ENCODE peak calls at places on chromosomes 2 and 18, in seven cellular contexts. T, V, K, Q, S, C and B are unnamed samples.

GRCh38 chr2:62409442-62409841 is 96.6 kb downstream of the TMEM17 start:
- DNase-seq in T (no peak), V (peak; percentile 46), K (no peak), Q (no peak), S (no peak), C (no peak), B (peak; percentile 86)

GRCh38 chr2:95526360-95527341 is 42.1 kb upstream of the TRIM43B start:
- DNase-seq in T (no peak), V (peak; percentile 67), K (peak; percentile 29), Q (peak; percentile 78), S (peak; percentile 80), C (no peak), B (peak; percentile 90)

GRCh38 chr2:23495661-23496114 is 110.7 kb downstream of the KLHL29 start:
- DNase-seq in T (no peak), V (no peak), K (no peak), Q (no peak), S (no peak), C (no peak), B (no peak)

GRCh38 chr2:241148891-241149674 is at the start of gene PASK:
- DNase-seq in T (peak; percentile 98), V (peak; percentile 81), K (peak; percentile 95), Q (peak; percentile 99), S (peak; percentile 94), C (peak; percentile 96), B (peak; percentile 98)

GRCh38 chr18:68940039-68940438 is 142.2 kb downstream of the CCDC102B start:
- DNase-seq in T (no peak), V (no peak), K (no peak), Q (no peak), S (no peak), C (no peak), B (peak; percentile 10)

GRCh38 chr2:61816480-61817355 is 37.1 kb downstream of the FAM161A start:
- DNase-seq in T (no peak), V (no peak), K (no peak), Q (no peak), S (no peak), C (no peak), B (peak; percentile 23)

GRCh38 chr2:86302320-86302719 is 35.1 kb downstream of the REEP1 start:
- DNase-seq in T (no peak), V (no peak), K (no peak), Q (no peak), S (no peak), C (no peak), B (no peak)

GRCh38 chr2:35428548-35428947 is 927.0 kb upstream of the CRIM1 start:
- DNase-seq in T (peak; percentile 60), V (peak; percentile 48), K (no peak), Q (peak; percentile 85), S (peak; percentile 19), C (peak; percentile 32), B (peak; percentile 20)

GRCh38 chr2:239110595-239111048 is 262.7 kb downstream of the TWIST2 start:
- DNase-seq in T (no peak), V (no peak), K (no peak), Q (no peak), S (no peak), C (no peak), B (no peak)

GRCh38 chr2:162768646-162769045 is 69.9 kb downstream of the KCNH7 start:
- DNase-seq in T (peak; percentile 73), V (no peak), K (no peak), Q (peak; percentile 55), S (no peak), C (no peak), B (no peak)

GRCh38 chr2:66547887-66548286 is 113.0 kb downstream of the MEIS1 start:
- DNase-seq in T (no peak), V (no peak), K (no peak), Q (no peak), S (no peak), C (no peak), B (no peak)

GRCh38 chr2:227106845-227107759 is 56.9 kb downstream of the COL4A4 start:
- DNase-seq in T (peak; percentile 81), V (peak; percentile 81), K (peak; percentile 55), Q (peak; percentile 90), S (peak; percentile 45), C (peak; percentile 60), B (peak; percentile 78)

GRCh38 chr2:118672571-118673158 is 174.8 kb downstream of the EN1 start:
- DNase-seq in T (no peak), V (no peak), K (no peak), Q (no peak), S (no peak), C (no peak), B (peak; percentile 13)

GRCh38 chr2:120060088-120060623 is 47.3 kb downstream of the EPB41L5 start:
- DNase-seq in T (no peak), V (no peak), K (no peak), Q (no peak), S (no peak), C (no peak), B (no peak)
- H3K79me2 ChIP-seq in T (peaks cover 29% of the 10 kb centered on the region), V (no peaks in the 10 kb centered on the region), K (no peaks in the 10 kb centered on the region), Q (peaks cover 34% of the 10 kb centered on the region), S (peaks cover 11% of the 10 kb centered on the region), C (no peaks in the 10 kb centered on the region), B (no peaks in the 10 kb centered on the region)

GRCh38 chr2:202136526-202136925 is 63.5 kb downstream of the KIAA2012 start:
- DNase-seq in T (no peak), V (no peak), K (no peak), Q (peak; percentile 23), S (no peak), C (no peak), B (no peak)

GRCh38 chr2:202140522-202141292 is 67.7 kb downstream of the KIAA2012 start:
- DNase-seq in T (no peak), V (no peak), K (no peak), Q (no peak), S (peak; percentile 69), C (no peak), B (peak; percentile 80)

GRCh38 chr2:202133556-202134245 is 60.6 kb downstream of the KIAA2012 start:
- DNase-seq in T (no peak), V (no peak), K (no peak), Q (no peak), S (no peak), C (no peak), B (no peak)

DNA sequence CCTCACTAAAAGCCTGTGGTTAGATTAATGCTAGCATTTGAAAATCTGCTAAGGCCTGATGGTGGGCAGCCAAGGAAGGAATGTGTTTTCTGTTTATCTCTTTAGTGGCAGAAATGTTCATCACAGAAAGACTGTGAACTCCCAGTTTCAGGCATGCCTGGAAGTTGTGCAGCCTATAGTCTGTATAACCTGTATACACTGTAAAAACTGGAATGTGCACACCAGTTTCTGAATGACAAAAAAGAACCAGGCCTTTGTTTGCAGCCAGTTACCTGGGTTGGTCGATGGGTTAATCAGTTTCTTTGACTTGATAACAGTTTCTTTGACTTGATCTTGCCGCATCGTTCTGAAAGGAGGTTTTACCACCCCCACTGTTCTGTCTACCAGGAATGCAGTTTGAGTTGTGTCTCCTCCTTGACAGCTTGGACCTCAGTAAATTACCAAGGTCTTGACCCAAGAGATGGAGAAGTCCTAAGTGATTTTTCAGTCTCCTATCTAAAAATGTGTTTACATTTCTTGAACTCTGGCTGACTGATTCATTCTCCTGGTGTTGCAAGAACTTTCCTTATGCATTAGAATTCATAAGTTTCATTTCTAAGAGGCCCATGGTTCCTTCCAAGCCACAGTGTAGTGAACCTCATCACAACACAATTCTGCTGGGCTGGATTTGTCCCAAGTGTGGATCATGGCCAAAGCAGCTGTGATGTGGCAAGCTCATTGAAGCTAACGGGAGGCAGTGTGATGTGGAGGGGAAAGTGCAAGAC is 62.2 kb downstream of the KIAA2012 start:
- DNase-seq in T (no peak), V (peak; percentile 37), K (no peak), Q (no peak), S (no peak), C (no peak), B (peak; percentile 97)
- TF ChIP-seq EZH2phosphoT487 in T (no peak), V (no peak), K (no peak), Q (no peak), S (no peak), C (no peak), B (no peak)

DNA sequence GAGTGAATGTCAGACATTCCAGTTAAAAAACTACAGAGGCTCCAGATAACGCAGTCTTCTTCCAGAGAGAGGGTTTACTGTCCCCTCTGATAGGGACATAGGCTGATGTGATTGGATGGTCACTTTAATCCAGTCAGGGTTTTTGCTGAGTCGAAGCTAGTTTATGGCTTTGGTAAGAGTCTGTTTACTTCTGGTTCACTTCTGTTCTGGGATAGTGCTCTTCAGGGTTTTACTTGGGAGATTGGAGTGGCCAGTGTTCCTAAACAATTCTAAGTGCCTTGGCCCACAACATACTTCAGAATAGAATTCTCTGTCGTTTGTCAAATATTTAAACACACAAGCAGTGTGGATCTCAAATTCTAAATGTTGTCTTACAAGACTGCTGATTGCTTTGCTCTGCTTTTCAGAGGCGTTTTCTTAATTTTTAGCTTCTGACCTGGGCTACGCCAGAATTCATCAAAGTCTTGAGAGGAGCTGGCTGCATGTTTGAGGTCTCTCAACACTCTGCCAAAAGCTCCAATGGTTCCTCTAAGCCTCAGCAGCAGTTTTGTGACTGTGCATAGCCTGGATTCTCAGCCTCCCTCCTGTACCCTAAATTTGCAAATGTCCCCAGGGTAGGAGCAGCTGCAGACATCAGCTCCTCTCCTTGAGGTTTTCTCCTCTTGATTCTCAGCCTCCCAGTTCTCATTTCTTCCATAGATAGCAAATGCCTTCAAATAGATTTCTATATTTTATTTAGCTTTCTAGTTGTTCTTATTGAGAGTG is 105.8 kb downstream of the BABAM2 start:
- DNase-seq in T (no peak), V (no peak), K (no peak), Q (no peak), S (no peak), C (no peak), B (no peak)
- H3K79me2 ChIP-seq in T (no peaks in the 10 kb centered on the region), V (no peaks in the 10 kb centered on the region), K (peaks cover 4% of the 10 kb centered on the region), Q (no peaks in the 10 kb centered on the region), S (no peaks in the 10 kb centered on the region), C (no peaks in the 10 kb centered on the region), B (no peaks in the 10 kb centered on the region)

GRCh38 chr2:121295911-121296650 is 11.1 kb upstream of the TFCP2L1 start:
- DNase-seq in T (no peak), V (no peak), K (no peak), Q (no peak), S (no peak), C (no peak), B (no peak)

GRCh38 chr2:121294881-121295840 is 10.2 kb upstream of the TFCP2L1 start:
- DNase-seq in T (no peak), V (no peak), K (no peak), Q (no peak), S (no peak), C (no peak), B (no peak)

GRCh38 chr2:121293450-121294325 is 8.7 kb upstream of the TFCP2L1 start:
- DNase-seq in T (no peak), V (no peak), K (no peak), Q (no peak), S (no peak), C (no peak), B (no peak)

GRCh38 chr2:121298476-121298875 is 13.5 kb upstream of the TFCP2L1 start:
- DNase-seq in T (no peak), V (no peak), K (no peak), Q (no peak), S (no peak), C (no peak), B (no peak)

DNA sequence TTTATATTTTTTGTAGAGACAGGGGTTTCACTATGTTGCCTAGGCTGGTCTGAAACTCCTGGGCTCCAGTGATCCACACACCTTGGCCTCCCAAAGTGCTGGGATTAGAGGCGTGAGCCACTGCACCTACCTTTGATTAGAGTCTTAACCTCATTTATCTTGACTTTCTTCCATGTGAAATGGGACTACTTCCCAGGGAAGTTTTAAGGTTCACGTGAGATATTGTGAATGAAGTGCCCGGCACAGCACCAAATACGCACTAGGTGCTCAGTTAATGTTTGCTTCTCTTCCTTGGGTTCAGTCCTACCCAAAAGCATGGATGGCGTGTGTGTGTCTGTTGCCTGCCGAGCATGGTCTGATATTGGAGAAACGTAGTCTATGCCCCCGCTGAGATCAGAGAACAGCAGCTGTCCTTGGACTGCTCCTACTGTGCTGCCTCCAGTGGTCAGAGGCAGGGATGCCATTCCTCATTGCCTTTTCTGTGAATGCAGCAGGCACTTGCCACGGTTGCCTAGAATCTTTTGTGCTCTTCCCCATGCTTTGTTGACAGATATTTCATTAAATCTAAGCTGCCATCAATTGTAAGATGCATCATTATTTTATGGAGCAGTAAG is 12.3 kb upstream of the TFCP2L1 start:
- DNase-seq in T (peak; percentile 72), V (peak; percentile 54), K (peak; percentile 42), Q (peak; percentile 78), S (peak; percentile 79), C (no peak), B (peak; percentile 57)
- TF ChIP-seq EZH2phosphoT487 in T (no peak), V (no peak), K (no peak), Q (no peak), S (no peak), C (no peak), B (no peak)